ENCODE peak calls at places on chromosome 4, in four cellular contexts. Q is heart left ventricle, T is T-helper 1 cell, V is astrocyte of the cerebellum. P is an unnamed sample.

GRCh38 chr4:40206421-40206820 is 9.6 kb downstream of the RHOH start:
- DNase-seq in V (no peak), T (peak), Q (no peak), P (no peak)

GRCh38 chr4:88661724-88662123 is 35.9 kb downstream of the NAP1L5 start:
- DNase-seq in T (no peak), Q (no peak), V (peak), P (no peak)

GRCh38 chr4:5810770-5811430 is 82.0 kb downstream of the CRMP1 start:
- DNase-seq in V (no peak), T (no peak), Q (no peak), P (no peak)

GRCh38 chr4:90095000-90095399 is 32.2 kb upstream of the CCSER1 start:
- DNase-seq in V (no peak), T (no peak), Q (no peak), P (no peak)

GRCh38 chr4:8547108-8547911 is 32.9 kb upstream of the GPR78 start:
- DNase-seq in Q (no peak), V (no peak), T (no peak), P (no peak)

GRCh38 chr4:158255727-158256324 is 45.5 kb downstream of the TMEM144 start:
- DNase-seq in Q (no peak), T (no peak), V (peak), P (no peak)

GRCh38 chr4:128823025-128823661 is 13.6 kb downstream of the JADE1 start:
- DNase-seq in V (peak), Q (no peak), T (no peak), P (no peak)

GRCh38 chr4:89509708-89510269 is 202.2 kb upstream of the GPRIN3 start:
- DNase-seq in Q (no peak), V (peak), T (peak), P (no peak)

GRCh38 chr4:88865051-88865450 is 167.4 kb upstream of the NAP1L5 start:
- DNase-seq in V (no peak), T (no peak), Q (no peak), P (no peak)